ENCODE peak calls at places on chromosome 5, in five cellular contexts. F, N, J, G and R are unnamed samples.

GRCh38 chr5:178460598-178461425 is 129.4 kb downstream of the COL23A1 start:
- DNase-seq in J (peak; percentile 43), F (peak; percentile 85), G (peak; percentile 43), N (peak; percentile 91), R (peak; percentile 77)

GRCh38 chr5:124330595-124330994 is 415.8 kb downstream of the ZNF608 start:
- DNase-seq in J (no peak), G (no peak), N (no peak), F (no peak), R (no peak)

GRCh38 chr5:67576112-67576511 is 379.5 kb upstream of the CD180 start:
- DNase-seq in J (no peak), N (no peak), G (no peak), F (no peak), R (no peak)

GRCh38 chr5:32312682-32313523 is at the start of gene MTMR12:
- DNase-seq in N (peak; percentile 100), J (peak; percentile 100), F (peak; percentile 100), G (peak; percentile 100), R (peak; percentile 100)

GRCh38 chr5:56011835-56012234 is 17.1 kb upstream of the IL6ST start:
- DNase-seq in J (peak; percentile 66), N (no peak), G (no peak), F (no peak), R (no peak)

GRCh38 chr5:75189353-75189752 is 47.3 kb downstream of the ANKRD31 start:
- DNase-seq in J (no peak), F (no peak), G (no peak), N (no peak), R (no peak)

GRCh38 chr5:138654281-138654867 is 79.2 kb upstream of the HSPA9 start:
- DNase-seq in G (no peak), F (peak; percentile 65), J (peak; percentile 45), N (no peak), R (no peak)

GRCh38 chr5:170655920-170656319 is 127.6 kb upstream of the GABRP start:
- DNase-seq in N (no peak), J (no peak), G (no peak), F (no peak), R (no peak)

GRCh38 chr5:124193371-124193789 is 553.1 kb downstream of the ZNF608 start:
- DNase-seq in J (peak; percentile 56), F (no peak), G (no peak), N (no peak), R (no peak)

GRCh38 chr5:169161022-169161680 is 139.8 kb downstream of the SLIT3 start:
- DNase-seq in F (no peak), N (no peak), G (peak; percentile 71), J (peak; percentile 53), R (peak; percentile 18)

GRCh38 chr5:77232959-77233358 is 22.5 kb downstream of the PDE8B start:
- DNase-seq in G (no peak), J (no peak), F (no peak), N (no peak), R (no peak)

GRCh38 chr5:61347088-61347487 is 15.0 kb downstream of the ZSWIM6 start:
- DNase-seq in G (no peak), F (no peak), J (no peak), N (no peak), R (no peak)

GRCh38 chr5:57749396-57749795 is 266.8 kb upstream of the ACTBL2 start:
- DNase-seq in J (no peak), N (no peak), F (no peak), G (no peak), R (no peak)

GRCh38 chr5:10352404-10353240 is 873 bp upstream of the MARCHF6 start:
- DNase-seq in J (no peak), G (no peak), N (no peak), F (no peak), R (peak; percentile 53)

GRCh38 chr5:75710630-75711029 is 6.6 kb downstream of the POC5 start:
- DNase-seq in N (no peak), G (no peak), F (no peak), J (no peak), R (no peak)

GRCh38 chr5:50320131-50320749 is 120.8 kb downstream of the EMB start:
- DNase-seq in J (no peak), F (no peak), G (no peak), N (no peak), R (no peak)

GRCh38 chr5:141476132-141476909 is 555 bp downstream of the PCDHGC3 start:
- DNase-seq in G (peak; percentile 71), N (no peak), F (peak; percentile 61), J (peak; percentile 75), R (peak; percentile 63)

GRCh38 chr5:108386345-108387061 is 4.6 kb upstream of the FBXL17 start:
- DNase-seq in N (no peak), J (no peak), F (peak; percentile 56), G (no peak), R (no peak)

GRCh38 chr5:177093803-177094202 is 7.1 kb downstream of the FGFR4 start:
- DNase-seq in N (no peak), G (no peak), J (no peak), F (no peak), R (no peak)

GRCh38 chr5:10049825-10050455 is 199.7 kb downstream of the ATPSCKMT start:
- DNase-seq in J (no peak), F (no peak), N (no peak), G (no peak), R (no peak)

GRCh38 chr5:53392073-53392472 is 88.4 kb upstream of the FST start:
- DNase-seq in G (no peak), F (no peak), J (no peak), N (no peak), R (no peak)

GRCh38 chr5:93596676-93597441 is 13.8 kb downstream of the NR2F1 start:
- DNase-seq in N (peak; percentile 74), J (no peak), G (no peak), F (no peak), R (peak; percentile 75)

GRCh38 chr5:83925952-83926351 is 205.3 kb upstream of the HAPLN1 start:
- DNase-seq in J (peak; percentile 62), F (no peak), N (no peak), G (no peak), R (no peak)
- H3K4me3 ChIP-seq in J (no peak overlapping the region), F (no peak overlapping the region), N (no peak overlapping the region), G (no peak overlapping the region), R (no peak overlapping the region)

GRCh38 chr5:14268738-14269137 is 125.6 kb downstream of the TRIO start:
- DNase-seq in J (peak; percentile 39), F (no peak), G (peak; percentile 55), N (no peak), R (no peak)
- H3K4me3 ChIP-seq in J (no peak overlapping the region), F (no peak overlapping the region), G (no peak overlapping the region), N (no peak overlapping the region), R (no peak overlapping the region)

GRCh38 chr5:132426525-132427138 is 57.1 kb downstream of the SLC22A5 start:
- DNase-seq in J (peak; percentile 80), F (peak; percentile 95), G (peak; percentile 72), N (peak; percentile 95), R (peak; percentile 74)

GRCh38 chr5:132423443-132423898 is 54.0 kb downstream of the SLC22A5 start:
- DNase-seq in N (peak; percentile 56), J (no peak), F (no peak), G (no peak), R (peak; percentile 24)

GRCh38 chr5:132425975-132426524 is 56.5 kb downstream of the SLC22A5 start:
- DNase-seq in J (no peak), F (no peak), G (no peak), N (no peak), R (no peak)

GRCh38 chr5:132424167-132424935 is 54.8 kb downstream of the SLC22A5 start:
- DNase-seq in G (peak; percentile 6), J (no peak), F (no peak), N (no peak), R (peak; percentile 16)

DNA sequence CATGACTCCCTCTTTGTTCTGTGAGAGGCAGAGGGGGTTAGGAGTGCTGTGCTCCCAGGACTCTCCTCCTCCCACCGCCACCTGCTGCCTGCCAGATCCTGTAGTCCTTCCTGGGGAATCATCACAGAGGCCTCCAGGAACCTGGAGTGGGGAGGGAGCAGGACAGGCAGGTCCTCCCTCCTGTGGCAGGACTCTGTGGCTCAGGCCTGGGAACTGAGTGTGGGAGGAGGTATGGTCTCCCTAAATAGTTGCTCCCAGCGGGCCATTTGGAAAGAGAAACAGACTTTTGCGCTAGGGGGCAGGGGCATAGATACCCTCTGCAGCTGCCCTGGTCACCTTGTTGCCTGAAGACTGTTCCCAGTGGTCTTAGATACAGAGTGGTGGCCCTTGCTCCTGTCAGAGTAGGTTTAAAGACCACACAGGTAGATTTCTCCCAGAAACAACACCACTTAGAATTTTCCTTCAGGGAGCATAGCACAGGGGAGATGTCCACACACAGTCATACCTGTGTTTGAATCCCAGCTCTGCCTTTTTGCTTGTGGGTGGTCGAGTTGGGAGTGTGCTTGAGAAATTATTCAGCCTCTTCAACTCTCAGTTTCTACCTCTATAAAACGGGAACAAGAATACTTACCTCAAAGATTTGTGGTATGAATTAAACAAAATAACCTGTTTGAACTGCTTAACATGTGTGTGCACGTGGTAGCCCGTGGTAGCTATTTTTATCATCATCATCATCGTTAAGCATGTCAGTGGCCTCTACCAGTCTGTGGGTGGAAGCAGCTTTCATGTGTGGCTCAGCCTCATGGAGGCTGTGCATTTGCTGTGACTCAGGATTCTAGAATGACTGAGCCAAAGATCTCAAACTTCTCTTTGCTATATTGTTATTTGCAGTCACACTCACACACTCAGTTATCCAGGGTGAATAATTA is 55.8 kb downstream of the SLC22A5 start:
- DNase-seq in N (peak; percentile 80), J (no peak), F (peak; percentile 89), G (peak; percentile 17), R (peak; percentile 31)
- H3K4me3 ChIP-seq in N (peak overlapping the region; percentile 27), J (no peak overlapping the region), F (peak overlapping the region; percentile 13), G (no peak overlapping the region), R (no peak overlapping the region)

DNA sequence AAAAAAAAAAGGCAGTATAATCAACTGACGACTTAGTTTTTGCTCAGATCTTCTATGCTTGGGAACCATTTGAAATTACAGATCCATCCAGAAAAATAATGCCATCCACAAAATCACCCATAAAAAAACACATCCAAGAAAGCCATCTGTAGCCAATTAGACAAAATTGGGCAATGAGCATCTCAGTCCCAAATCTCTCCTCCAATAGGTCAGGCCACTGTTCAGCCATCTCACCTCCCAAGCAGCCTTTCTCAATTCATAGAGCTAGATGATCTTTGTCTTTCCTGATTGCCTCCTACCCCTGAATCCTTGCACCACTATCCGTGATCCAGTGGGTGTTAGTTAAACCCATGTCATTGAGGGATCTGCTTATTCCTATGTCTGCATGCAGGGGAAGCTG is 139.6 kb downstream of the SCAMP1 start:
- DNase-seq in G (no peak), F (no peak), J (no peak), N (no peak), R (peak; percentile 7)
- H3K4me3 ChIP-seq in G (no peak overlapping the region), F (no peak overlapping the region), J (no peak overlapping the region), N (no peak overlapping the region), R (no peak overlapping the region)

GRCh38 chr5:159104759-159105317 is 5.1 kb upstream of the EBF1 start:
- DNase-seq in J (no peak), G (no peak), N (peak; percentile 77), F (no peak), R (no peak)
- H3K4me3 ChIP-seq in J (no peak overlapping the region), G (no peak overlapping the region), N (peak overlapping the region; percentile 22), F (peak overlapping the region; percentile 29), R (no peak overlapping the region)